ENCODE peak calls at places on chromosomes 16 and 17, in eight cellular contexts. One of them, this sample, is unnamed.

GRCh38 chr17:81386646-81387234 is 8.5 kb upstream of the BAHCC1 start:
- DNase-seq in AML-193: no peak
- DNase-seq in HCEC 1CT: no peak
- DNase-seq in T-helper 1 cell: no peak
- DNase-seq in cardiac muscle cell: peak; percentile 78
- DNase-seq in cardiac fibroblast: no peak
- DNase-seq in dermis microvascular lymphatic vessel endothelial cell: no peak
- DNase-seq in left colon: peak; percentile 57
- DNase-seq in this sample: no peak

GRCh38 chr17:64532409-64532808 is 25.6 kb downstream of the CEP95 start:
- DNase-seq in AML-193: no peak
- DNase-seq in HCEC 1CT: no peak
- DNase-seq in T-helper 1 cell: no peak
- DNase-seq in cardiac muscle cell: no peak
- DNase-seq in cardiac fibroblast: no peak
- DNase-seq in dermis microvascular lymphatic vessel endothelial cell: no peak
- DNase-seq in left colon: no peak
- DNase-seq in this sample: no peak

GRCh38 chr16:56970934-56971767 is 9.4 kb downstream of the CETP start:
- DNase-seq in AML-193: no peak
- DNase-seq in HCEC 1CT: no peak
- DNase-seq in T-helper 1 cell: no peak
- DNase-seq in cardiac muscle cell: no peak
- DNase-seq in cardiac fibroblast: peak; percentile 40
- DNase-seq in dermis microvascular lymphatic vessel endothelial cell: no peak
- DNase-seq in left colon: no peak
- DNase-seq in this sample: no peak

GRCh38 chr16:52498640-52499039 is 48.3 kb downstream of the TOX3 start:
- DNase-seq in AML-193: no peak
- DNase-seq in HCEC 1CT: no peak
- DNase-seq in T-helper 1 cell: no peak
- DNase-seq in cardiac muscle cell: no peak
- DNase-seq in cardiac fibroblast: no peak
- DNase-seq in dermis microvascular lymphatic vessel endothelial cell: no peak
- DNase-seq in left colon: peak; percentile 58
- DNase-seq in this sample: no peak

GRCh38 chr16:47644166-47644565 is 183.0 kb downstream of the PHKB start:
- DNase-seq in AML-193: no peak
- DNase-seq in HCEC 1CT: peak; percentile 81
- DNase-seq in T-helper 1 cell: no peak
- DNase-seq in cardiac muscle cell: no peak
- DNase-seq in cardiac fibroblast: peak; percentile 91
- DNase-seq in dermis microvascular lymphatic vessel endothelial cell: peak; percentile 94
- DNase-seq in left colon: peak; percentile 6
- DNase-seq in this sample: no peak

GRCh38 chr16:824601-825000 is 24.1 kb upstream of the GNG13 start:
- DNase-seq in AML-193: no peak
- DNase-seq in HCEC 1CT: no peak
- DNase-seq in T-helper 1 cell: no peak
- DNase-seq in cardiac muscle cell: no peak
- DNase-seq in cardiac fibroblast: no peak
- DNase-seq in dermis microvascular lymphatic vessel endothelial cell: no peak
- DNase-seq in left colon: no peak
- DNase-seq in this sample: no peak

GRCh38 chr16:88613911-88614817 is 24.2 kb upstream of the IL17C start:
- DNase-seq in AML-193: no peak
- DNase-seq in HCEC 1CT: peak; percentile 34
- DNase-seq in T-helper 1 cell: no peak
- DNase-seq in cardiac muscle cell: no peak
- DNase-seq in cardiac fibroblast: no peak
- DNase-seq in dermis microvascular lymphatic vessel endothelial cell: no peak
- DNase-seq in left colon: no peak
- DNase-seq in this sample: peak; percentile 26

GRCh38 chr17:79294459-79295071 is 219.9 kb downstream of the ENGASE start:
- DNase-seq in AML-193: no peak
- DNase-seq in HCEC 1CT: no peak
- DNase-seq in T-helper 1 cell: peak; percentile 30
- DNase-seq in cardiac muscle cell: peak; percentile 91
- DNase-seq in cardiac fibroblast: peak; percentile 39
- DNase-seq in dermis microvascular lymphatic vessel endothelial cell: peak; percentile 63
- DNase-seq in left colon: peak; percentile 56
- DNase-seq in this sample: no peak

GRCh38 chr17:64190468-64190867 is 60.5 kb upstream of the ERN1 start:
- DNase-seq in AML-193: no peak
- DNase-seq in HCEC 1CT: no peak
- DNase-seq in T-helper 1 cell: no peak
- DNase-seq in cardiac muscle cell: peak; percentile 92
- DNase-seq in cardiac fibroblast: no peak
- DNase-seq in dermis microvascular lymphatic vessel endothelial cell: peak; percentile 39
- DNase-seq in left colon: no peak
- DNase-seq in this sample: no peak

GRCh38 chr16:58459344-58460218 is 40.4 kb upstream of the NDRG4 start:
- DNase-seq in AML-193: no peak
- DNase-seq in HCEC 1CT: peak; percentile 76
- DNase-seq in T-helper 1 cell: no peak
- DNase-seq in cardiac muscle cell: no peak
- DNase-seq in cardiac fibroblast: peak; percentile 41
- DNase-seq in dermis microvascular lymphatic vessel endothelial cell: peak; percentile 93
- DNase-seq in left colon: no peak
- DNase-seq in this sample: no peak

GRCh38 chr17:46194393-46195216 is 1.4 kb upstream of the KANSL1 start:
- DNase-seq in AML-193: peak; percentile 76
- DNase-seq in HCEC 1CT: peak; percentile 76
- DNase-seq in T-helper 1 cell: peak; percentile 56
- DNase-seq in cardiac muscle cell: peak; percentile 62
- DNase-seq in cardiac fibroblast: peak; percentile 63
- DNase-seq in dermis microvascular lymphatic vessel endothelial cell: peak; percentile 52
- DNase-seq in left colon: no peak
- DNase-seq in this sample: no peak

GRCh38 chr17:10463402-10463801 is 6.0 kb downstream of the MYH4 start:
- DNase-seq in AML-193: no peak
- DNase-seq in HCEC 1CT: no peak
- DNase-seq in T-helper 1 cell: no peak
- DNase-seq in cardiac muscle cell: no peak
- DNase-seq in cardiac fibroblast: no peak
- DNase-seq in dermis microvascular lymphatic vessel endothelial cell: no peak
- DNase-seq in left colon: no peak
- DNase-seq in this sample: no peak

GRCh38 chr16:52500963-52501362 is 46.0 kb downstream of the TOX3 start:
- DNase-seq in AML-193: no peak
- DNase-seq in HCEC 1CT: no peak
- DNase-seq in T-helper 1 cell: no peak
- DNase-seq in cardiac muscle cell: no peak
- DNase-seq in cardiac fibroblast: no peak
- DNase-seq in dermis microvascular lymphatic vessel endothelial cell: no peak
- DNase-seq in left colon: no peak
- DNase-seq in this sample: no peak

GRCh38 chr17:17702821-17703607 is 21.8 kb downstream of the RAI1 start:
- DNase-seq in AML-193: no peak
- DNase-seq in HCEC 1CT: no peak
- DNase-seq in T-helper 1 cell: no peak
- DNase-seq in cardiac muscle cell: no peak
- DNase-seq in cardiac fibroblast: peak; percentile 60
- DNase-seq in dermis microvascular lymphatic vessel endothelial cell: peak; percentile 60
- DNase-seq in left colon: no peak
- DNase-seq in this sample: no peak

GRCh38 chr17:62950067-62950466 is 16.0 kb upstream of the TANC2 start:
- DNase-seq in AML-193: no peak
- DNase-seq in HCEC 1CT: peak; percentile 32
- DNase-seq in T-helper 1 cell: no peak
- DNase-seq in cardiac muscle cell: peak; percentile 69
- DNase-seq in cardiac fibroblast: peak; percentile 99
- DNase-seq in dermis microvascular lymphatic vessel endothelial cell: no peak
- DNase-seq in left colon: peak; percentile 80
- DNase-seq in this sample: peak; percentile 80

This sample was measured in left lung.